ENCODE peak calls at places on chromosomes 2 and 18, in nine cellular contexts. F, M, G, D, R, H, E, L and K are unnamed samples.

GRCh38 chr2:54360055-54360792 is 95.9 kb upstream of the SPTBN1 start:
- DNase-seq in F (peak), M (no peak), G (peak), D (peak), R (no peak), H (peak), E (no peak), L (no peak), K (no peak)

GRCh38 chr2:166944909-166945308 is 56.6 kb downstream of the XIRP2 start:
- DNase-seq in F (no peak), M (no peak), G (no peak), D (no peak), R (no peak), H (no peak), E (no peak), L (no peak), K (no peak)

GRCh38 chr2:204024906-204025475 is 88.4 kb downstream of the ICOS start:
- DNase-seq in F (no peak), M (no peak), G (no peak), D (no peak), R (no peak), H (no peak), E (no peak), L (no peak), K (no peak)

GRCh38 chr2:54573532-54573915 is 117.4 kb downstream of the SPTBN1 start:
- DNase-seq in F (no peak), M (no peak), G (no peak), D (no peak), R (no peak), H (no peak), E (no peak), L (no peak), K (no peak)

GRCh38 chr2:58006256-58006951 is 40.2 kb upstream of the VRK2 start:
- DNase-seq in F (no peak), M (no peak), G (no peak), D (no peak), R (no peak), H (no peak), E (no peak), L (no peak), K (no peak)

GRCh38 chr2:71811157-71811556 is 336.5 kb downstream of the CYP26B1 start:
- DNase-seq in F (no peak), M (no peak), G (no peak), D (no peak), R (no peak), H (no peak), E (no peak), L (no peak), K (no peak)

GRCh38 chr2:200373973-200374416 is 67.5 kb downstream of the SPATS2L start:
- DNase-seq in F (no peak), M (no peak), G (no peak), D (no peak), R (no peak), H (no peak), E (no peak), L (no peak), K (peak)

GRCh38 chr2:33091541-33092123 is 144.9 kb downstream of the LTBP1 start:
- DNase-seq in F (no peak), M (no peak), G (peak), D (no peak), R (no peak), H (no peak), E (no peak), L (no peak), K (no peak)

GRCh38 chr2:204900910-204901309 is 355.6 kb downstream of the PARD3B start:
- DNase-seq in F (peak), M (no peak), G (peak), D (peak), R (no peak), H (peak), E (no peak), L (no peak), K (peak)

GRCh38 chr2:130986890-130987493 is 106.3 kb downstream of the FAM168B start:
- DNase-seq in F (no peak), M (no peak), G (no peak), D (no peak), R (no peak), H (no peak), E (no peak), L (no peak), K (no peak)

GRCh38 chr2:231786177-231786916 is at the start of gene COPS7B:
- DNase-seq in F (peak), M (peak), G (peak), D (peak), R (peak), H (peak), E (peak), L (peak), K (peak)

GRCh38 chr2:43169987-43170732 is 56.2 kb downstream of the ZFP36L2 start:
- DNase-seq in F (no peak), M (no peak), G (no peak), D (peak), R (no peak), H (peak), E (no peak), L (no peak), K (peak)

GRCh38 chr2:182015334-182016109 is 29.9 kb downstream of the PPP1R1C start:
- DNase-seq in F (peak), M (no peak), G (peak), D (no peak), R (no peak), H (peak), E (no peak), L (no peak), K (no peak)

GRCh38 chr2:14011186-14011585 is 621.3 kb upstream of the LRATD1 start:
- DNase-seq in F (no peak), M (no peak), G (no peak), D (no peak), R (no peak), H (no peak), E (no peak), L (no peak), K (no peak)

GRCh38 chr18:55982992-55983391 is 395.0 kb upstream of the TCF4 start:
- DNase-seq in F (peak), M (no peak), G (peak), D (no peak), R (no peak), H (no peak), E (no peak), L (no peak), K (no peak)

GRCh38 chr2:109187711-109188484 is 58.9 kb downstream of the SH3RF3 start:
- DNase-seq in F (no peak), M (no peak), G (no peak), D (peak), R (no peak), H (no peak), E (no peak), L (no peak), K (no peak)

GRCh38 chr2:114108819-114109416 is 219.0 kb downstream of the ACTR3 start:
- DNase-seq in F (no peak), M (no peak), G (no peak), D (no peak), R (no peak), H (no peak), E (no peak), L (no peak), K (no peak)

GRCh38 chr18:35153609-35154273 is 87.1 kb upstream of the ZNF397 start:
- DNase-seq in F (no peak), M (no peak), G (no peak), D (no peak), R (no peak), H (no peak), E (no peak), L (no peak), K (no peak)

GRCh38 chr18:6601241-6601640 is 128.3 kb upstream of the ARHGAP28 start:
- DNase-seq in F (no peak), M (no peak), G (no peak), D (no peak), R (no peak), H (no peak), E (no peak), L (no peak), K (no peak)

GRCh38 chr2:181468857-181469256 is 11.7 kb downstream of the ITGA4 start:
- DNase-seq in F (no peak), M (no peak), G (peak), D (no peak), R (no peak), H (no peak), E (no peak), L (no peak), K (no peak)

GRCh38 chr18:3703732-3704176 is 253.8 kb downstream of the TGIF1 start:
- DNase-seq in F (peak), M (peak), G (peak), D (peak), R (no peak), H (peak), E (peak), L (peak), K (peak)

GRCh38 chr2:153214349-153214748 is 264.2 kb downstream of the RPRM start:
- DNase-seq in F (no peak), M (no peak), G (no peak), D (no peak), R (no peak), H (no peak), E (no peak), L (no peak), K (no peak)

GRCh38 chr18:8140841-8141501 is 468.3 kb upstream of the RAB12 start:
- DNase-seq in F (peak), M (no peak), G (peak), D (peak), R (no peak), H (no peak), E (no peak), L (peak), K (no peak)

GRCh38 chr2:160621748-160622147 is 128.1 kb upstream of the RBMS1 start:
- DNase-seq in F (peak), M (no peak), G (no peak), D (no peak), R (no peak), H (no peak), E (no peak), L (no peak), K (no peak)

GRCh38 chr2:8307779-8308178 is 374.1 kb upstream of the ID2 start:
- DNase-seq in F (no peak), M (peak), G (peak), D (no peak), R (no peak), H (no peak), E (no peak), L (no peak), K (peak)

GRCh38 chr2:240462704-240463273 is 27.3 kb downstream of the GPC1 start:
- DNase-seq in F (no peak), M (peak), G (no peak), D (peak), R (no peak), H (peak), E (peak), L (peak), K (no peak)

GRCh38 chr2:225416616-225417367 is 17.3 kb downstream of the NYAP2 start:
- DNase-seq in F (no peak), M (no peak), G (no peak), D (no peak), R (no peak), H (no peak), E (no peak), L (no peak), K (no peak)

GRCh38 chr2:105100064-105100840 is 62.4 kb downstream of the MRPS9 start:
- DNase-seq in F (no peak), M (no peak), G (no peak), D (no peak), R (no peak), H (no peak), E (no peak), L (peak), K (no peak)

GRCh38 chr2:182715121-182715895 is 749 bp upstream of the DNAJC10 start:
- DNase-seq in F (peak), M (no peak), G (peak), D (no peak), R (no peak), H (no peak), E (no peak), L (no peak), K (no peak)

GRCh38 chr2:3726511-3726910 is 23.1 kb downstream of the DCDC2C start:
- DNase-seq in F (no peak), M (no peak), G (no peak), D (no peak), R (no peak), H (no peak), E (no peak), L (no peak), K (no peak)

GRCh38 chr2:214574077-214574775 is 163.4 kb downstream of the VWC2L start:
- DNase-seq in F (no peak), M (no peak), G (no peak), D (no peak), R (no peak), H (no peak), E (no peak), L (no peak), K (no peak)

GRCh38 chr2:15943378-15943851 is 3.1 kb downstream of the MYCN start:
- DNase-seq in F (no peak), M (no peak), G (no peak), D (no peak), R (peak), H (peak), E (no peak), L (peak), K (peak)

GRCh38 chr2:45963816-45964215 is 312.3 kb downstream of the PRKCE start:
- DNase-seq in F (no peak), M (no peak), G (no peak), D (no peak), R (no peak), H (no peak), E (no peak), L (no peak), K (no peak)

GRCh38 chr2:32417659-32418058 is 60.8 kb downstream of the BIRC6 start:
- DNase-seq in F (no peak), M (no peak), G (no peak), D (no peak), R (no peak), H (no peak), E (no peak), L (no peak), K (no peak)

GRCh38 chr18:3340015-3340681 is 78.2 kb downstream of the MYL12B start:
- DNase-seq in F (peak), M (no peak), G (peak), D (no peak), R (no peak), H (no peak), E (no peak), L (no peak), K (no peak)

GRCh38 chr18:12657048-12657848 is 659 bp downstream of the SPIRE1 start:
- DNase-seq in F (peak), M (no peak), G (peak), D (peak), R (no peak), H (peak), E (peak), L (peak), K (no peak)

GRCh38 chr2:36965751-36966369 is 476 bp downstream of the STRN start:
- DNase-seq in F (no peak), M (peak), G (peak), D (no peak), R (peak), H (no peak), E (peak), L (peak), K (peak)

GRCh38 chr2:176281267-176281666 is 12.0 kb downstream of the MTX2 start:
- DNase-seq in F (peak), M (no peak), G (peak), D (no peak), R (no peak), H (no peak), E (no peak), L (no peak), K (no peak)

GRCh38 chr2:196555161-196555560 is 84.4 kb upstream of the CCDC150 start:
- DNase-seq in F (no peak), M (no peak), G (no peak), D (no peak), R (no peak), H (no peak), E (no peak), L (no peak), K (no peak)

GRCh38 chr18:61666876-61667590 is 225.8 kb downstream of the RNF152 start:
- DNase-seq in F (no peak), M (no peak), G (no peak), D (no peak), R (no peak), H (no peak), E (no peak), L (no peak), K (no peak)

DNA sequence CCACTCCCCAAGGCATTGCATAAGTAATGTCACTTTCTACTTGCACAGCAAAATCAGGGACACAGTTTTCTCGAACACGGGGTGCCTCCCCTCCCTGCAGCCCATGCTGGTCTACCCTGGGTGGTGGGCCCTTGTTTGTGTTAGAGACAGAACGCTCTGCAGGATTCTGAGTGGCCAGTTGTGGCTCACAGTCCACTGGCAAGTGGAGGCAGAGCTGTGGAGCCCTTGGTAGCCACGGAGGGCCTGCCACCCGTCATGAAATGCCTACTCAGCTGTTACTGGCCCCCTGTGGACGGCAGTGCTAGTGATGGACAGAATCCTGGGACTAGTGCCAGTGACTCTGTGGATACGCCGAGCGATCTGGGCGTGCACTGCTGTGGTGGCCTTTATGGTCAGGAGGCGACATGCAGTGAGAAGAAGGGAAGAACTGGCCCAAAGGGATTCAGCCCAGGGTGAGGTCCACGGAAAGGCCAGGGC is 54.0 kb upstream of the TXNDC2 start:
- DNase-seq in F (no peak), M (no peak), G (no peak), D (peak), R (no peak), H (no peak), E (peak), L (no peak), K (no peak)
- H3K27ac ChIP-seq in F (no peak), M (no peak), G (no peak), D (no peak), R (no peak), H (no peak), E (no peak), L (no peak), K (no peak)

GRCh38 chr2:10164611-10165010 is 42.1 kb downstream of the RRM2 start:
- DNase-seq in F (no peak), M (no peak), G (no peak), D (no peak), R (no peak), H (no peak), E (no peak), L (no peak), K (no peak)

GRCh38 chr2:10161961-10162441 is 39.5 kb downstream of the RRM2 start:
- DNase-seq in F (no peak), M (no peak), G (peak), D (no peak), R (no peak), H (no peak), E (no peak), L (peak), K (no peak)

GRCh38 chr2:10161206-10161931 is 38.8 kb downstream of the RRM2 start:
- DNase-seq in F (peak), M (no peak), G (no peak), D (no peak), R (no peak), H (no peak), E (no peak), L (no peak), K (peak)

GRCh38 chr2:10163498-10164486 is 41.3 kb downstream of the RRM2 start:
- DNase-seq in F (peak), M (no peak), G (peak), D (no peak), R (no peak), H (no peak), E (no peak), L (no peak), K (no peak)

DNA sequence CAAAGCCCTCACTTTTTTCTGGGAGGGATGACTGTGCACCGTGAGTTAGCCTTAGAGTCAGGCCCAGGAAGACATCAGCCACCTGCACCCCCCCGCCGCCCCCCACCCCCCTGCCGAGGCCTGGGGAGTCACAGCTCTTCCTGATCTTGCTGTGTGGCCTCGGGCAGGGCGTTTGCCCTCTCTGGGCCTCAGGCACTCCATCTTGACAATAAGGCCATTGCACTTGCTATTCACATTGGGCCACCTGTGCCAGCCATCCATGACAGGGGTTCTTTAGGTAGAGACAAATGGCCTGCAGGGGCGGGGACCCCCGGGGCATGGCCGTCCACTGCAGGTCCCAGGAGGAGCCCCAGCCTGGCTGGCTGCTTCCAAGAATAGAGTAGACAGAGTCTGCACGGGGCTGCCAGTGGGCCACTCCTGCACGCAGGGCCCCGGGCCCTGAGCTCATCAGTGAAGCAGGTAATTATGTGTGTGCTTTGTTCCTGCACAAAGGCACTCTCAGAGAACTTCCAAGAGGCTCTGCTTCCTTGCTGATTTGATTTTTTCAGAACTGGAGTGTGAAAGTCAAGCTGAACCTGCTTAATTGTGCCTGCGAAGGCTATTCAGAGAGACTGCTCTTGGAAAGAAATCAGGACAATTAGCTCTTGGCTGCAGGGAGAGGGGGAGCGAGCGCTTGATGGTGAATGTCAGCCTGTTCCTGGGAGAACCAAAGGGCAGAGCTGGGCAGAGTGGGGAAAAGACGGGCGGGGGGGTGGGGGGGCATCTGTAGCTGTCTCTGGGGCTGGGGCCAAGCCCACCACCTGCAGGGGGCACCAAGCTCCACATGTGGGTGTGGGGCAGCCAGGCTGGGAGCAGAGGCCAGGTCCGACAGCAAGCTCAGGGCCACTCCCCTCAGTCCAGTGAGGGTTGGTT is 40.3 kb downstream of the RRM2 start:
- DNase-seq in F (no peak), M (no peak), G (no peak), D (no peak), R (no peak), H (no peak), E (no peak), L (no peak), K (no peak)
- H3K27ac ChIP-seq in F (no peak), M (no peak), G (no peak), D (no peak), R (no peak), H (no peak), E (no peak), L (no peak), K (no peak)

GRCh38 chr2:98457045-98457696 is 12.5 kb downstream of the INPP4A start:
- DNase-seq in F (peak), M (no peak), G (peak), D (no peak), R (no peak), H (no peak), E (no peak), L (no peak), K (no peak)
- H3K27ac ChIP-seq in F (peak), M (no peak), G (peak), D (no peak), R (no peak), H (no peak), E (no peak), L (no peak), K (no peak)

DNA sequence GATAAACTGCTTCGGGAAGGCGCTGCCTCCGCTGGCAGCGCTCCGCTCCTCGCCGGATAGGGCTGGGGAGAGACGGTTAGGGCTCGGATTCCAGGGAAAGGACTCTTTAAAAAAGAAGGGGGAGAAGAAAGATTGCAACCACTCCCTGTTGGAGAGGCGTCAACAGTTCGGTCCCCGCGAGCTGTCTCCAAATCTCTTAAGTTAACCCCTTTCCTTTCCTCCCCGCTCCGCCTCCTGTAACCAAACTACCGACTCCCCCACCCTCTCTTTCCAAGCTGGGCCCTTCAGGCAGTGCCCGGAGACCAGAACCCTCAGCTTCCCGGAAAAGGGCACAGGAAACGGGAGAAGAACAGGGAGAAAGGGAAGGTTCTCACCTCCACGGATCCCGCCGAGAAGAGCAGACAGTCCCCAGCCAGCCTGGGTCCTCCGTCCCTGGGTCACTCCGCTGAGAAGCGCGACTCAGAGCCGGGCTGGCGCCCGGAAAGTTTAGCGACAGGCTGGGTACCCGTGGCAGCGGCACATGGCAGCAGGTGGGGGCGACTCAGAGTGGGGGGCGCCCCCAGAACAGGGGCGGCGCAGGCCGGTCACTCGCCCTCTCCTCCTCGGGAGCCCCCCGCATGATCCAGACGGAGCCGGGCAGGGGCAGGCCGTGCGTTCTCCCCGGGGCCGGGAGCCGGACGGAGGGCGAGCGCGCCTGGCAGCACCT is 662 bp downstream of the FZD5 start:
- DNase-seq in F (no peak), M (no peak), G (peak), D (peak), R (no peak), H (no peak), E (peak), L (peak), K (peak)
- H3K27ac ChIP-seq in F (no peak), M (peak), G (no peak), D (peak), R (peak), H (peak), E (peak), L (peak), K (peak)

GRCh38 chr2:144454466-144455287 is 65.2 kb downstream of the ZEB2 start:
- DNase-seq in F (peak), M (no peak), G (peak), D (no peak), R (no peak), H (no peak), E (no peak), L (no peak), K (no peak)
- H3K27ac ChIP-seq in F (peak), M (no peak), G (peak), D (no peak), R (peak), H (peak), E (no peak), L (peak), K (no peak)